ENCODE peak calls at places on chromosomes 1 and 21, in six cellular contexts. E is CD8-positive, alpha-beta T cell; Q is pancreas; V is fibroblast of lung; H is tibial artery; B is PC-3. W is an unnamed sample.

GRCh38 chr1:24895511-24895910 is 34.6 kb downstream of the RUNX3 start:
- DNase-seq in E (no peak), Q (no peak), V (no peak), H (no peak), B (no peak), W (no peak)

GRCh38 chr1:9603307-9603706 is 14.6 kb downstream of the TMEM201 start:
- DNase-seq in E (no peak), Q (peak; percentile 55), V (no peak), H (no peak), B (no peak), W (no peak)

GRCh38 chr1:52668711-52669110 is 29.4 kb downstream of the COA7 start:
- DNase-seq in E (no peak), Q (no peak), V (no peak), H (no peak), B (peak; percentile 81), W (no peak)

GRCh38 chr1:25003457-25004190 is 73.5 kb upstream of the RUNX3 start:
- DNase-seq in E (no peak), Q (no peak), V (no peak), H (no peak), B (peak; percentile 13), W (no peak)

GRCh38 chr1:173603056-173603591 is at the start of gene SLC9C2:
- DNase-seq in E (no peak), Q (no peak), V (peak; percentile 36), H (no peak), B (no peak), W (peak; percentile 3)

GRCh38 chr1:236689713-236690569 is 3.6 kb downstream of the ACTN2 start:
- DNase-seq in E (no peak), Q (no peak), V (no peak), H (no peak), B (no peak), W (no peak)

GRCh38 chr1:158104891-158105290 is 75.8 kb upstream of the CD1D start:
- DNase-seq in E (no peak), Q (no peak), V (no peak), H (no peak), B (no peak), W (no peak)

GRCh38 chr1:151819227-151819835 is 12.3 kb downstream of the RORC start:
- DNase-seq in E (no peak), Q (no peak), V (no peak), H (no peak), B (no peak), W (no peak)

GRCh38 chr1:41240806-41241747 is 1.0 kb downstream of the SCMH1 start:
- DNase-seq in E (peak; percentile 17), Q (peak; percentile 86), V (peak; percentile 47), H (peak; percentile 84), B (peak; percentile 51), W (peak; percentile 78)

GRCh38 chr1:100164226-100164625 is 13.8 kb downstream of the LRRC39 start:
- DNase-seq in E (no peak), Q (no peak), V (peak; percentile 17), H (no peak), B (no peak), W (no peak)

GRCh38 chr1:53639251-53639721 is 99.7 kb downstream of the GLIS1 start:
- DNase-seq in E (no peak), Q (peak; percentile 29), V (peak; percentile 32), H (peak; percentile 57), B (peak; percentile 79), W (no peak)

GRCh38 chr21:15809818-15810217 is 80.0 kb downstream of the USP25 start:
- DNase-seq in E (no peak), Q (no peak), V (peak; percentile 83), H (no peak), B (no peak), W (no peak)

GRCh38 chr1:224498574-224499170 is 64.1 kb upstream of the WDR26 start:
- DNase-seq in E (no peak), Q (no peak), V (peak; percentile 42), H (no peak), B (peak; percentile 94), W (no peak)

GRCh38 chr1:220281159-220281574 is 8.9 kb upstream of the RAB3GAP2 start:
- DNase-seq in E (no peak), Q (no peak), V (peak; percentile 62), H (no peak), B (peak; percentile 84), W (no peak)

GRCh38 chr1:86887479-86888162 is 26.3 kb downstream of the SELENOF start:
- DNase-seq in E (no peak), Q (no peak), V (no peak), H (no peak), B (no peak), W (no peak)

GRCh38 chr1:203828002-203828401 is 32.6 kb downstream of the ZBED6 start:
- DNase-seq in E (no peak), Q (no peak), V (no peak), H (no peak), B (no peak), W (no peak)

GRCh38 chr21:17818158-17819113 is 720 bp downstream of the C21orf91 start:
- DNase-seq in E (peak; percentile 36), Q (peak; percentile 84), V (peak; percentile 32), H (peak; percentile 66), B (peak; percentile 56), W (peak; percentile 78)

GRCh38 chr21:31732538-31732864 is 583 bp upstream of the SCAF4 start:
- DNase-seq in E (no peak), Q (no peak), V (peak; percentile 73), H (no peak), B (no peak), W (no peak)

GRCh38 chr1:94186946-94187345 is 50.4 kb downstream of the ARHGAP29 start:
- DNase-seq in E (no peak), Q (no peak), V (no peak), H (no peak), B (no peak), W (no peak)

GRCh38 chr1:226480459-226480858 is 68.1 kb upstream of the STUM start:
- DNase-seq in E (no peak), Q (no peak), V (no peak), H (no peak), B (no peak), W (no peak)

GRCh38 chr1:164510435-164510834 is 48.5 kb upstream of the PBX1 start:
- DNase-seq in E (no peak), Q (no peak), V (peak; percentile 69), H (no peak), B (peak; percentile 44), W (no peak)

GRCh38 chr1:39943471-39944290 is 11.3 kb upstream of the MFSD2A start:
- DNase-seq in E (no peak), Q (no peak), V (no peak), H (no peak), B (peak; percentile 79), W (no peak)

GRCh38 chr1:226764533-226764932 is 25.5 kb upstream of the ITPKB start:
- DNase-seq in E (no peak), Q (no peak), V (no peak), H (no peak), B (no peak), W (peak; percentile 87)

GRCh38 chr1:37948841-37949240 is 2.0 kb upstream of the INPP5B start:
- DNase-seq in E (no peak), Q (no peak), V (no peak), H (peak; percentile 32), B (no peak), W (no peak)

GRCh38 chr1:53325326-53326087 is 2.4 kb downstream of the LRP8 start:
- DNase-seq in E (no peak), Q (peak; percentile 50), V (no peak), H (no peak), B (no peak), W (no peak)

DNA sequence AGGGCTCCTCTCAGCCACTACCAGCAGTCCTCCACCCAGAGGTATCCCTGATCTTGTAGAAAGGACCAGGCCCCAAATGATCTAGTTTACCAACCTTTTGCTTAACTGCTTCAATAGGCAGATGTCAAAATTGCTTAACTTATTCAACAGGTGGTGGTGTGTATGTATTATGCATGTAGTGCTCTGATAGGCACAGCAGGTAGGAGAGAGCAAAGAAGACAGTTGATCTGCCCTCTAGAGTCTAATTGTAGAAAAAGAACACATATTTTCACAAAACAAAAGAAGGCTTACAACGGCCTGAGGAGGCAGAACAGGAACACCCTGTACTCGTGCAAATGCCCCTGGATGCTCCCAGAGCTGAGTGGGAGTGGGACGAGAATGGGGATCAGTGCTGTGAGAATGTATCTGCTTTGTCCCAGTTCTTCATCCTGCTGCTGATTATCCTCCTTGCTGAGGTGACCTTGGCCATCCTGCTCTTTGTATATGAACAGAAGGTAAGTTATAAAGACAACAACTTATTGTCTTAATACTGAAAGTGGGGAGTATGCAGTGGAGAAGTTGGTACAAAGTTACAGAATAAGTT is 21.1 kb downstream of the CD53 start:
- DNase-seq in E (no peak), Q (no peak), V (no peak), H (no peak), B (no peak), W (peak; percentile 31)
- TF ChIP-seq CTCF in E (no peak), Q (no peak), V (no peak), H (no peak), B (no peak), W (peak; percentile 66)

GRCh38 chr1:31581821-31582810 is 5.8 kb downstream of the TINAGL1 start:
- DNase-seq in E (no peak), Q (no peak), V (no peak), H (no peak), B (peak; percentile 89), W (no peak)

GRCh38 chr1:31580891-31581603 is 4.7 kb downstream of the TINAGL1 start:
- DNase-seq in E (no peak), Q (no peak), V (no peak), H (no peak), B (no peak), W (no peak)

GRCh38 chr1:31584869-31585735 is 8.8 kb downstream of the TINAGL1 start:
- DNase-seq in E (no peak), Q (no peak), V (no peak), H (peak; percentile 67), B (no peak), W (no peak)

GRCh38 chr1:31583995-31584868 is 7.9 kb downstream of the TINAGL1 start:
- DNase-seq in E (no peak), Q (peak; percentile 91), V (peak; percentile 80), H (peak; percentile 98), B (peak; percentile 35), W (no peak)

GRCh38 chr1:31583082-31583994 is 7.0 kb downstream of the TINAGL1 start:
- DNase-seq in E (no peak), Q (no peak), V (peak; percentile 40), H (peak; percentile 89), B (no peak), W (no peak)
- H3K4me1 ChIP-seq in E (no peaks in the 10 kb centered on the region), Q (peaks cover 23% of the 10 kb centered on the region), V (peaks cover 22% of the 10 kb centered on the region), H (peaks cover 79% of the 10 kb centered on the region), B (peaks cover 68% of the 10 kb centered on the region), W (no peaks in the 10 kb centered on the region)

GRCh38 chr1:167715653-167716302 is 6.0 kb upstream of the MPZL1 start:
- DNase-seq in E (no peak), Q (no peak), V (peak; percentile 12), H (no peak), B (peak; percentile 26), W (no peak)
- TF ChIP-seq CTCF in E (peak; percentile 30), Q (peak; percentile 12), V (no peak), H (no peak), B (no peak), W (peak; percentile 3)

DNA sequence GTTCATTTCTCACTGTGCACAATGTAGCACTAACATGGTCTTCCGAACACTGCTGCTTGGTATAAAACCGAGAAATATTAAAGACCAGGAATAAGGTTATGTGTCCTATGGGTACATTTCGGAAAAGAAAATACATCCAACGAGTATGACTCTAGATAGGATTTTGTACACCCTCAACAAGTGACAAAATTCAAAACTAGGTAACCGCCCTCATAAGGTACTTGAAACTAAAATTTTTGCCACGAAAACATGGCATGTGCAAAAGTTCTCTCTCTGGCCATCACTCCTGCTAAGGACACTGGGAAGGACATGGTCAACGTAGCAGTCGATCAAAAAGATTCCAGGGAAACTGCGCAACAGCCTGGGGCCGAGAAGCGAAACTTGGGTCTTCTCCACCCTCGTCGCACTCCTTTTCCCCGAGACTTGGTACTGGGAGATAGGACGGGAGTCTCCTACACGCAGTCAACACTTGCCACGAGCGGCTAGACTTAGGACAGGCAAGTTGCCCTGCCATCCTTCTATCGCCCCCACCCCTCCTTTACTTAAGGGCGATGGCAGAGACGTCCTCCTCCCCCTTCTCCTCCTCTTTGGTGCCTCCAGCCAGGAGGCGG is 338 bp upstream of the TOR1AIP1 start:
- DNase-seq in E (no peak), Q (no peak), V (peak; percentile 97), H (peak; percentile 96), B (peak; percentile 62), W (no peak)
- H3K4me1 ChIP-seq in E (peaks cover 41% of the 10 kb centered on the region), Q (peaks cover 48% of the 10 kb centered on the region), V (no peaks in the 10 kb centered on the region), H (peaks cover 41% of the 10 kb centered on the region), B (peaks cover 11% of the 10 kb centered on the region), W (peaks cover 30% of the 10 kb centered on the region)

W was measured in OCI-LY7.